ENCODE peak calls at places on chromosomes 7 and 10, in nine cellular contexts. V is occipital lobe; R is neural crest cell; G is T-helper 9 cell; L is AG04450; J is putamen; U is stimulated activated CD4-positive, alpha-beta T cell treated with anti-CD3 and anti-CD28 coated beads, TNF-alpha, amount 100 ng/mL, for 4 hours; T is hippocampal formation; P is mucosa of gallbladder. D is an unnamed sample.

GRCh38 chr10:36462194-36462593 is 663.2 kb upstream of the ANKRD30A start:
- DNase-seq in V (no peak), R (no peak), G (no peak), L (no peak), J (no peak), U (no peak), T (no peak), P (no peak), D (no peak)

GRCh38 chr10:11541296-11541695 is 70.2 kb downstream of the USP6NL start:
- DNase-seq in V (no peak), R (no peak), G (no peak), L (no peak), J (no peak), U (no peak), T (no peak), P (no peak), D (no peak)

GRCh38 chr10:34523017-34523767 is 291.9 kb downstream of the PARD3 start:
- DNase-seq in V (no peak), R (no peak), G (no peak), L (no peak), J (no peak), U (no peak), T (no peak), P (no peak), D (no peak)

GRCh38 chr7:107700570-107700969 is 39.9 kb downstream of the SLC26A4 start:
- DNase-seq in V (no peak), R (no peak), G (no peak), L (no peak), J (no peak), U (no peak), T (no peak), P (no peak), D (no peak)

GRCh38 chr10:78768041-78768569 is 300.7 kb upstream of the ZMIZ1 start:
- DNase-seq in V (no peak), R (no peak), G (no peak), L (no peak), J (no peak), U (no peak), T (no peak), P (no peak), D (no peak)

GRCh38 chr10:103816431-103816830 is 38.9 kb downstream of the SH3PXD2A start:
- DNase-seq in V (no peak), R (no peak), G (no peak), L (no peak), J (peak; percentile 66), U (no peak), T (no peak), P (no peak), D (no peak)

GRCh38 chr10:58385784-58386112 is 538 bp downstream of the TFAM start:
- DNase-seq in V (no peak), R (peak; percentile 20), G (no peak), L (no peak), J (no peak), U (peak; percentile 3), T (no peak), P (no peak), D (peak; percentile 47)

GRCh38 chr10:15168296-15168780 is at the start of gene NMT2:
- DNase-seq in V (peak; percentile 98), R (peak; percentile 81), G (no peak), L (no peak), J (no peak), U (no peak), T (peak; percentile 97), P (no peak), D (peak; percentile 91)

GRCh38 chr7:15011289-15011688 is 108.7 kb upstream of the DGKB start:
- DNase-seq in V (no peak), R (no peak), G (no peak), L (no peak), J (no peak), U (no peak), T (no peak), P (no peak), D (no peak)

GRCh38 chr7:2248984-2249694 is 7.1 kb downstream of the NUDT1 start:
- DNase-seq in V (no peak), R (no peak), G (no peak), L (peak; percentile 89), J (peak; percentile 49), U (no peak), T (no peak), P (peak; percentile 67), D (no peak)

GRCh38 chr7:91128574-91129348 is 135.5 kb upstream of the FZD1 start:
- DNase-seq in V (no peak), R (no peak), G (no peak), L (no peak), J (no peak), U (no peak), T (no peak), P (no peak), D (no peak)

GRCh38 chr7:44767134-44767911 is 18.7 kb downstream of the ZMIZ2 start:
- DNase-seq in V (no peak), R (no peak), G (no peak), L (no peak), J (peak; percentile 40), U (no peak), T (no peak), P (no peak), D (no peak)

GRCh38 chr10:49633327-49634045 is 19.6 kb downstream of the CHAT start:
- DNase-seq in V (no peak), R (no peak), G (no peak), L (no peak), J (no peak), U (no peak), T (no peak), P (no peak), D (no peak)

GRCh38 chr10:25294032-25294926 is 119.5 kb downstream of the GPR158 start:
- DNase-seq in V (no peak), R (no peak), G (no peak), L (no peak), J (peak; percentile 51), U (no peak), T (no peak), P (no peak), D (no peak)

GRCh38 chr7:21497072-21497471 is 45.8 kb upstream of the DNAH11 start:
- DNase-seq in V (no peak), R (no peak), G (no peak), L (no peak), J (no peak), U (no peak), T (no peak), P (no peak), D (no peak)

GRCh38 chr10:122329416-122329815 is 45.1 kb upstream of the PLEKHA1 start:
- DNase-seq in V (no peak), R (no peak), G (no peak), L (no peak), J (no peak), U (no peak), T (no peak), P (no peak), D (no peak)

GRCh38 chr10:124992462-124993344 is 50.8 kb downstream of the ZRANB1 start:
- DNase-seq in V (peak; percentile 53), R (peak; percentile 68), G (no peak), L (peak; percentile 15), J (peak; percentile 86), U (no peak), T (peak; percentile 79), P (peak; percentile 74), D (peak; percentile 78)

GRCh38 chr10:129501652-129502436 is 34.8 kb downstream of the MGMT start:
- DNase-seq in V (no peak), R (no peak), G (no peak), L (no peak), J (no peak), U (no peak), T (no peak), P (no peak), D (peak; percentile 66)